ENCODE peak calls at places on chromosomes 3 and 15, in nine cellular contexts. H is left cardiac atrium; C is activated CD8-positive, alpha-beta memory T cell treated with anti-CD3 and anti-CD28 coated beads for 48 hours; G is iPS DF 19.7; Y is HAP-1; O is heart left ventricle; I is globus pallidus; D is OCI-LY7; E is HCT116. Q is an unnamed sample.

GRCh38 chr3:59115355-59116136 is 65.7 kb upstream of the CFAP20DC start:
- DNase-seq in H (no peak), C (no peak), G (no peak), Y (no peak), O (no peak), I (no peak), D (no peak), E (no peak), Q (no peak)

GRCh38 chr3:129608087-129608935 is 1.8 kb upstream of the PLXND1 start:
- DNase-seq in H (no peak), C (no peak), G (no peak), Y (no peak), O (no peak), I (peak), D (peak), E (no peak), Q (peak)

GRCh38 chr15:89630974-89631901 is 24.0 kb downstream of the KIF7 start:
- DNase-seq in H (no peak), C (no peak), G (no peak), Y (no peak), O (no peak), I (no peak), D (no peak), E (no peak), Q (no peak)

GRCh38 chr15:25795712-25796111 is 67.4 kb downstream of the ATP10A start:
- DNase-seq in H (no peak), C (no peak), G (no peak), Y (no peak), O (peak), I (no peak), D (peak), E (no peak), Q (no peak)

GRCh38 chr3:186909078-186909853 is 21.1 kb upstream of the ST6GAL1 start:
- DNase-seq in H (peak), C (peak), G (no peak), Y (no peak), O (peak), I (no peak), D (peak), E (no peak), Q (peak)

GRCh38 chr15:35437157-35437556 is 108.8 kb downstream of the DPH6 start:
- DNase-seq in H (no peak), C (no peak), G (peak), Y (peak), O (no peak), I (no peak), D (no peak), E (peak), Q (no peak)

GRCh38 chr15:74784854-74785715 is 3.2 kb downstream of the CSK start:
- DNase-seq in H (peak), C (no peak), G (no peak), Y (no peak), O (no peak), I (no peak), D (no peak), E (no peak), Q (no peak)

GRCh38 chr3:16521580-16521941 is 8.1 kb upstream of the RFTN1 start:
- DNase-seq in H (no peak), C (no peak), G (no peak), Y (no peak), O (no peak), I (no peak), D (no peak), E (no peak), Q (no peak)

GRCh38 chr3:128036119-128036518 is 16.1 kb upstream of the SEC61A1 start:
- DNase-seq in H (no peak), C (no peak), G (no peak), Y (no peak), O (no peak), I (no peak), D (no peak), E (no peak), Q (no peak)

GRCh38 chr3:194300392-194300758 is 50.8 kb downstream of the CPN2 start:
- DNase-seq in H (peak), C (no peak), G (no peak), Y (no peak), O (peak), I (peak), D (no peak), E (no peak), Q (peak)

GRCh38 chr15:91302588-91303439 is 202.8 kb downstream of the SV2B start:
- DNase-seq in H (peak), C (no peak), G (peak), Y (peak), O (no peak), I (peak), D (peak), E (peak), Q (peak)

GRCh38 chr15:75038948-75039533 is 15.7 kb downstream of the PPCDC start:
- DNase-seq in H (no peak), C (no peak), G (no peak), Y (no peak), O (no peak), I (no peak), D (no peak), E (no peak), Q (no peak)

GRCh38 chr3:153443961-153444360 is 281.9 kb downstream of the RAP2B start:
- DNase-seq in H (no peak), C (no peak), G (no peak), Y (peak), O (no peak), I (no peak), D (peak), E (peak), Q (no peak)

GRCh38 chr15:89003865-89004725 is 84.2 kb upstream of the ABHD2 start:
- DNase-seq in H (peak), C (no peak), G (no peak), Y (peak), O (no peak), I (peak), D (peak), E (no peak), Q (no peak)